ENCODE peak calls at places on chromosomes 3 and 15, in six cellular contexts. Q is Calu3, D is A549, B is fibroblast of lung, U is AG10803, Y is cardiac fibroblast. N is an unnamed sample.

GRCh38 chr3:156417733-156418132 is 137.2 kb downstream of the SSR3 start:
- DNase-seq in B (no peak), Y (no peak), U (no peak), Q (no peak), D (no peak), N (no peak)

GRCh38 chr15:60590935-60591490 is 112.1 kb upstream of the ICE2 start:
- DNase-seq in B (peak; percentile 25), D (peak; percentile 34), Q (peak; percentile 49), U (peak; percentile 52), Y (peak; percentile 42), N (peak; percentile 28)

GRCh38 chr3:129892857-129893615 is 475 bp downstream of the TMCC1 start:
- DNase-seq in U (peak; percentile 9), Q (peak; percentile 86), D (peak; percentile 22), B (peak; percentile 15), Y (no peak), N (peak; percentile 78)

GRCh38 chr3:47571391-47572165 is 7.1 kb downstream of the CSPG5 start:
- DNase-seq in D (no peak), Q (no peak), Y (no peak), B (no peak), U (no peak), N (no peak)

GRCh38 chr3:72595927-72596610 is 252.2 kb downstream of the SHQ1 start:
- DNase-seq in Y (peak; percentile 13), D (no peak), Q (no peak), U (peak; percentile 16), B (peak; percentile 12), N (no peak)

GRCh38 chr3:50428007-50428633 is 68.8 kb upstream of the TMEM115 start:
- DNase-seq in D (no peak), U (no peak), B (no peak), Q (peak; percentile 29), Y (peak; percentile 19), N (no peak)

GRCh38 chr3:19866751-19867347 is 67.2 kb downstream of the EFHB start:
- DNase-seq in B (peak; percentile 44), Y (peak; percentile 76), U (peak; percentile 63), D (peak; percentile 28), Q (peak; percentile 66), N (no peak)

GRCh38 chr3:80696280-80696679 is 928.5 kb upstream of the ROBO1 start:
- DNase-seq in Q (peak; percentile 78), D (no peak), U (no peak), Y (no peak), B (no peak), N (no peak)

GRCh38 chr3:14537590-14538450 is 2.3 kb downstream of the GRIP2 start:
- DNase-seq in B (no peak), Q (no peak), U (no peak), Y (no peak), D (peak; percentile 65), N (no peak)

GRCh38 chr3:43176666-43177065 is 70.8 kb upstream of the POMGNT2 start:
- DNase-seq in D (no peak), B (no peak), Q (no peak), Y (no peak), U (peak; percentile 29), N (no peak)

GRCh38 chr3:124552224-124552623 is 178.0 kb upstream of the UMPS start:
- DNase-seq in U (no peak), D (peak; percentile 29), Q (peak; percentile 78), B (peak; percentile 35), Y (no peak), N (no peak)

GRCh38 chr3:89360155-89360554 is 252.7 kb downstream of the EPHA3 start:
- DNase-seq in Y (peak; percentile 26), Q (no peak), D (no peak), U (peak; percentile 26), B (peak; percentile 88), N (no peak)

GRCh38 chr3:13107661-13108060 is 34.4 kb upstream of the IQSEC1 start:
- DNase-seq in Q (no peak), D (no peak), Y (no peak), B (no peak), U (no peak), N (no peak)

GRCh38 chr3:156511987-156512677 is 42.8 kb downstream of the SSR3 start:
- DNase-seq in U (no peak), D (no peak), Q (no peak), B (no peak), Y (no peak), N (no peak)

GRCh38 chr3:123778991-123779622 is 105.0 kb downstream of the MYLK start:
- DNase-seq in D (no peak), B (peak; percentile 85), U (no peak), Y (no peak), Q (no peak), N (no peak)

GRCh38 chr15:65945616-65946015 is 76.3 kb downstream of the RAB11A start:
- DNase-seq in B (no peak), D (no peak), Q (no peak), U (no peak), Y (no peak), N (no peak)

GRCh38 chr15:85380217-85380859 is at the start of gene AKAP13:
- DNase-seq in U (peak; percentile 100), Y (peak; percentile 100), B (peak; percentile 100), Q (peak; percentile 98), D (peak; percentile 99), N (peak; percentile 80)

GRCh38 chr3:10707089-10707983 is 108.7 kb upstream of the SLC6A11 start:
- DNase-seq in D (no peak), B (no peak), Q (no peak), U (no peak), Y (no peak), N (no peak)

GRCh38 chr15:58770519-58770856 is 614 bp upstream of the MINDY2 start:
- DNase-seq in D (peak; percentile 68), U (peak; percentile 89), B (peak; percentile 95), Q (no peak), Y (peak; percentile 89), N (no peak)

GRCh38 chr15:62047278-62047847 is 12.9 kb downstream of the VPS13C start:
- DNase-seq in Q (no peak), B (no peak), D (no peak), Y (no peak), U (no peak), N (no peak)

GRCh38 chr3:187721055-187721454 is 18.7 kb upstream of the RTP2 start:
- DNase-seq in Y (no peak), Q (no peak), U (no peak), D (no peak), B (no peak), N (no peak)

GRCh38 chr3:187720337-187720670 is 17.9 kb upstream of the RTP2 start:
- DNase-seq in Y (no peak), U (no peak), Q (no peak), B (no peak), D (no peak), N (no peak)

GRCh38 chr3:187725218-187725617 is 20.1 kb downstream of the BCL6 start:
- DNase-seq in B (no peak), D (no peak), Q (no peak), Y (no peak), U (no peak), N (no peak)

GRCh38 chr3:187719628-187720336 is 17.4 kb upstream of the RTP2 start:
- DNase-seq in D (no peak), Y (no peak), Q (no peak), U (no peak), B (no peak), N (no peak)

GRCh38 chr3:187722206-187722612 is 19.9 kb upstream of the RTP2 start:
- DNase-seq in Y (no peak), U (no peak), Q (no peak), B (no peak), D (no peak), N (no peak)
- TF ChIP-seq CTCF in Y (no peak), U (no peak), Q (no peak), B (no peak), D (no peak), N (no peak)

GRCh38 chr3:118729546-118729945 is 305.1 kb downstream of the IGSF11 start:
- DNase-seq in B (no peak), U (no peak), D (no peak), Q (no peak), Y (no peak), N (no peak)
- TF ChIP-seq CTCF in B (no peak), U (no peak), D (no peak), Q (no peak), Y (no peak), N (no peak)

DNA sequence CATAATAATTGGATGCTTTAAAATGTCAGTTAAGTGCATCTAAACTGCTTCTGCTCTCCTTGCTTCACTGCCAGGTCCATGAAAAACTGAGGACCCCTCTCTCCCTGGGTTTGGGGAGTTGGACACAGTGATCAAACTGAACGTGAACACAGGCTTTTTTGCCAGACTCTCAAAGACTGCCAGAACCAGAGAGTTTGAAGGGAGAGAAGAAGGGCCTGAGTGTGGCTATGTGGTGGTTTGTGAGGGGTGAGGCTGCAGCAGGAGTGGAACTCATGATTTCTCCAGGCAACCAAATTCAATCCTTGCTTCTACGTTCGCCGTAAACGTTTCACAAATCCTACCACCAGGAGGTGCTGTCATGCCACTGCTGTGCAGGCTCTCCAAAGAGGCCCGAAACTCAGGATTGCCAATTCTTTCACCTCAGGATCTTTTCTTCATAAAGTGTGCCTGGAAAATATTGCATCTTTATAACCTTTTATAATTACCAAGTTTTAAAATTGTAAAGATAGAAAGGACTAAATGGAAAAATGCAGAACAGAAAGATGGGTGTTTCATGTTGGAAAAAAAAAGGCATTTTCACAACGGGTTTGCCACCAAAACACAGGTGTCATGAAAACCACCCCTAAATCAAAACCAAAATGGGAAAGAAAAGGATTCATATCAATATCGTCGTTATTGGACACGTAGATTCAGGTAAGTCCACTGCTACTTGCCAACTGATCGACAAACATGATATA is 19.7 kb downstream of the TM4SF4 start:
- DNase-seq in U (peak; percentile 71), B (peak; percentile 55), D (peak; percentile 72), Q (peak; percentile 85), Y (peak; percentile 86), N (no peak)
- TF ChIP-seq CTCF in U (peak; percentile 93), B (peak; percentile 91), D (peak; percentile 89), Q (peak; percentile 98), Y (peak; percentile 89), N (no peak)

GRCh38 chr3:30629736-30630135 is 23.3 kb downstream of the TGFBR2 start:
- DNase-seq in Q (no peak), D (no peak), B (no peak), Y (no peak), U (no peak), N (no peak)

GRCh38 chr3:30630238-30631030 is 24.0 kb downstream of the TGFBR2 start:
- DNase-seq in Y (no peak), B (no peak), Q (no peak), U (no peak), D (no peak), N (no peak)

GRCh38 chr3:30628188-30628930 is 22.0 kb downstream of the TGFBR2 start:
- DNase-seq in Y (no peak), B (no peak), Q (no peak), U (no peak), D (no peak), N (no peak)

GRCh38 chr3:30631237-30631961 is 25.0 kb downstream of the TGFBR2 start:
- DNase-seq in Y (peak; percentile 52), B (peak; percentile 65), Q (no peak), D (no peak), U (no peak), N (no peak)

GRCh38 chr3:30628931-30629590 is 22.7 kb downstream of the TGFBR2 start:
- DNase-seq in D (no peak), Y (peak; percentile 57), U (no peak), Q (no peak), B (no peak), N (no peak)
- TF ChIP-seq CTCF in D (no peak), Y (no peak), U (no peak), Q (no peak), B (no peak), N (no peak)